ENCODE peak calls at places on chromosomes 4 and X, in nine cellular contexts. One of them, this sample, is unnamed.

GRCh38 chr4:4480205-4480604 is 61.6 kb downstream of the STX18 start:
- DNase-seq in NCI-H1092: no peak
- DNase-seq in right lobe of liver: no peak
- DNase-seq in DMS 273 treated with DMSO at 0.1 percent for 48 hours: no peak
- DNase-seq in aorta: no peak
- DNase-seq in endothelial cell: no peak
- DNase-seq in stimulated activated CD8-positive, alpha-beta memory T cell treated with anti-CD3 and anti-CD28 coated beads, Interleukin-12 subunit alpha, Interleukin-12 subunit beta, amount 100 ng/mL, for 1 hour: no peak
- DNase-seq in NT2/D1: no peak
- DNase-seq in Daoy: no peak
- DNase-seq in this sample: no peak

GRCh38 chr4:124151031-124151430 is 561.5 kb downstream of the ANKRD50 start:
- DNase-seq in NCI-H1092: no peak
- DNase-seq in right lobe of liver: no peak
- DNase-seq in DMS 273 treated with DMSO at 0.1 percent for 48 hours: no peak
- DNase-seq in aorta: no peak
- DNase-seq in endothelial cell: no peak
- DNase-seq in stimulated activated CD8-positive, alpha-beta memory T cell treated with anti-CD3 and anti-CD28 coated beads, Interleukin-12 subunit alpha, Interleukin-12 subunit beta, amount 100 ng/mL, for 1 hour: no peak
- DNase-seq in NT2/D1: no peak
- DNase-seq in Daoy: no peak
- DNase-seq in this sample: no peak

GRCh38 chr4:67428819-67429218 is 116.5 kb downstream of the CENPC start:
- DNase-seq in NCI-H1092: no peak
- DNase-seq in right lobe of liver: no peak
- DNase-seq in DMS 273 treated with DMSO at 0.1 percent for 48 hours: no peak
- DNase-seq in aorta: no peak
- DNase-seq in endothelial cell: no peak
- DNase-seq in stimulated activated CD8-positive, alpha-beta memory T cell treated with anti-CD3 and anti-CD28 coated beads, Interleukin-12 subunit alpha, Interleukin-12 subunit beta, amount 100 ng/mL, for 1 hour: no peak
- DNase-seq in NT2/D1: no peak
- DNase-seq in Daoy: no peak
- DNase-seq in this sample: no peak

GRCh38 chr4:118817178-118817930 is 18.6 kb downstream of the SEC24D start:
- DNase-seq in NCI-H1092: no peak
- DNase-seq in right lobe of liver: no peak
- DNase-seq in DMS 273 treated with DMSO at 0.1 percent for 48 hours: peak
- DNase-seq in aorta: no peak
- DNase-seq in endothelial cell: no peak
- DNase-seq in stimulated activated CD8-positive, alpha-beta memory T cell treated with anti-CD3 and anti-CD28 coated beads, Interleukin-12 subunit alpha, Interleukin-12 subunit beta, amount 100 ng/mL, for 1 hour: no peak
- DNase-seq in NT2/D1: no peak
- DNase-seq in Daoy: no peak
- DNase-seq in this sample: no peak

GRCh38 chr4:100738388-100739165 is 220.8 kb upstream of the EMCN start:
- DNase-seq in NCI-H1092: no peak
- DNase-seq in right lobe of liver: no peak
- DNase-seq in DMS 273 treated with DMSO at 0.1 percent for 48 hours: no peak
- DNase-seq in aorta: peak
- DNase-seq in endothelial cell: no peak
- DNase-seq in stimulated activated CD8-positive, alpha-beta memory T cell treated with anti-CD3 and anti-CD28 coated beads, Interleukin-12 subunit alpha, Interleukin-12 subunit beta, amount 100 ng/mL, for 1 hour: no peak
- DNase-seq in NT2/D1: no peak
- DNase-seq in Daoy: no peak
- DNase-seq in this sample: peak

GRCh38 chr4:163991268-163991667 is 496.8 kb downstream of the TMA16 start:
- DNase-seq in NCI-H1092: no peak
- DNase-seq in right lobe of liver: no peak
- DNase-seq in DMS 273 treated with DMSO at 0.1 percent for 48 hours: no peak
- DNase-seq in aorta: no peak
- DNase-seq in endothelial cell: no peak
- DNase-seq in stimulated activated CD8-positive, alpha-beta memory T cell treated with anti-CD3 and anti-CD28 coated beads, Interleukin-12 subunit alpha, Interleukin-12 subunit beta, amount 100 ng/mL, for 1 hour: no peak
- DNase-seq in NT2/D1: no peak
- DNase-seq in Daoy: no peak
- DNase-seq in this sample: no peak

GRCh38 chrX:72060196-72060974 is 71.3 kb downstream of the RTL5 start:
- DNase-seq in NCI-H1092: peak
- DNase-seq in right lobe of liver: no peak
- DNase-seq in DMS 273 treated with DMSO at 0.1 percent for 48 hours: no peak
- DNase-seq in aorta: no peak
- DNase-seq in endothelial cell: peak
- DNase-seq in stimulated activated CD8-positive, alpha-beta memory T cell treated with anti-CD3 and anti-CD28 coated beads, Interleukin-12 subunit alpha, Interleukin-12 subunit beta, amount 100 ng/mL, for 1 hour: no peak
- DNase-seq in NT2/D1: peak
- DNase-seq in Daoy: no peak
- DNase-seq in this sample: no peak

GRCh38 chr4:824461-825062 is 1.4 kb downstream of the CPLX1 start:
- DNase-seq in NCI-H1092: no peak
- DNase-seq in right lobe of liver: peak
- DNase-seq in DMS 273 treated with DMSO at 0.1 percent for 48 hours: no peak
- DNase-seq in aorta: no peak
- DNase-seq in endothelial cell: no peak
- DNase-seq in stimulated activated CD8-positive, alpha-beta memory T cell treated with anti-CD3 and anti-CD28 coated beads, Interleukin-12 subunit alpha, Interleukin-12 subunit beta, amount 100 ng/mL, for 1 hour: no peak
- DNase-seq in NT2/D1: no peak
- DNase-seq in Daoy: no peak
- DNase-seq in this sample: peak

GRCh38 chrX:151970661-151971060 is 3.8 kb downstream of the GABRE start:
- DNase-seq in NCI-H1092: no peak
- DNase-seq in right lobe of liver: peak
- DNase-seq in DMS 273 treated with DMSO at 0.1 percent for 48 hours: no peak
- DNase-seq in aorta: peak
- DNase-seq in endothelial cell: no peak
- DNase-seq in stimulated activated CD8-positive, alpha-beta memory T cell treated with anti-CD3 and anti-CD28 coated beads, Interleukin-12 subunit alpha, Interleukin-12 subunit beta, amount 100 ng/mL, for 1 hour: no peak
- DNase-seq in NT2/D1: no peak
- DNase-seq in Daoy: peak
- DNase-seq in this sample: peak

GRCh38 chrX:111490683-111491082 is 20.8 kb upstream of the SERTM2 start:
- DNase-seq in NCI-H1092: no peak
- DNase-seq in right lobe of liver: no peak
- DNase-seq in DMS 273 treated with DMSO at 0.1 percent for 48 hours: peak
- DNase-seq in aorta: no peak
- DNase-seq in endothelial cell: no peak
- DNase-seq in stimulated activated CD8-positive, alpha-beta memory T cell treated with anti-CD3 and anti-CD28 coated beads, Interleukin-12 subunit alpha, Interleukin-12 subunit beta, amount 100 ng/mL, for 1 hour: no peak
- DNase-seq in NT2/D1: no peak
- DNase-seq in Daoy: no peak
- DNase-seq in this sample: no peak

GRCh38 chr4:96352051-96352517 is 512.2 kb downstream of the PDHA2 start:
- DNase-seq in NCI-H1092: no peak
- DNase-seq in right lobe of liver: no peak
- DNase-seq in DMS 273 treated with DMSO at 0.1 percent for 48 hours: no peak
- DNase-seq in aorta: no peak
- DNase-seq in endothelial cell: peak
- DNase-seq in stimulated activated CD8-positive, alpha-beta memory T cell treated with anti-CD3 and anti-CD28 coated beads, Interleukin-12 subunit alpha, Interleukin-12 subunit beta, amount 100 ng/mL, for 1 hour: no peak
- DNase-seq in NT2/D1: no peak
- DNase-seq in Daoy: no peak
- DNase-seq in this sample: peak

GRCh38 chrX:12137982-12138365 is 299 bp upstream of the FRMPD4 start:
- DNase-seq in NCI-H1092: peak
- DNase-seq in right lobe of liver: no peak
- DNase-seq in DMS 273 treated with DMSO at 0.1 percent for 48 hours: no peak
- DNase-seq in aorta: no peak
- DNase-seq in endothelial cell: peak
- DNase-seq in stimulated activated CD8-positive, alpha-beta memory T cell treated with anti-CD3 and anti-CD28 coated beads, Interleukin-12 subunit alpha, Interleukin-12 subunit beta, amount 100 ng/mL, for 1 hour: no peak
- DNase-seq in NT2/D1: no peak
- DNase-seq in Daoy: no peak
- DNase-seq in this sample: no peak

GRCh38 chr4:139898293-139898692 is 232.7 kb downstream of the MGST2 start:
- DNase-seq in NCI-H1092: no peak
- DNase-seq in right lobe of liver: no peak
- DNase-seq in DMS 273 treated with DMSO at 0.1 percent for 48 hours: no peak
- DNase-seq in aorta: no peak
- DNase-seq in endothelial cell: no peak
- DNase-seq in stimulated activated CD8-positive, alpha-beta memory T cell treated with anti-CD3 and anti-CD28 coated beads, Interleukin-12 subunit alpha, Interleukin-12 subunit beta, amount 100 ng/mL, for 1 hour: no peak
- DNase-seq in NT2/D1: no peak
- DNase-seq in Daoy: no peak
- DNase-seq in this sample: no peak

GRCh38 chr4:15931451-15932210 is 6.9 kb downstream of the FGFBP1 start:
- DNase-seq in NCI-H1092: no peak
- DNase-seq in right lobe of liver: no peak
- DNase-seq in DMS 273 treated with DMSO at 0.1 percent for 48 hours: no peak
- DNase-seq in aorta: no peak
- DNase-seq in endothelial cell: no peak
- DNase-seq in stimulated activated CD8-positive, alpha-beta memory T cell treated with anti-CD3 and anti-CD28 coated beads, Interleukin-12 subunit alpha, Interleukin-12 subunit beta, amount 100 ng/mL, for 1 hour: no peak
- DNase-seq in NT2/D1: no peak
- DNase-seq in Daoy: no peak
- DNase-seq in this sample: no peak

GRCh38 chr4:98572697-98573096 is 85.7 kb downstream of the TSPAN5 start:
- DNase-seq in NCI-H1092: no peak
- DNase-seq in right lobe of liver: no peak
- DNase-seq in DMS 273 treated with DMSO at 0.1 percent for 48 hours: peak
- DNase-seq in aorta: no peak
- DNase-seq in endothelial cell: no peak
- DNase-seq in stimulated activated CD8-positive, alpha-beta memory T cell treated with anti-CD3 and anti-CD28 coated beads, Interleukin-12 subunit alpha, Interleukin-12 subunit beta, amount 100 ng/mL, for 1 hour: no peak
- DNase-seq in NT2/D1: no peak
- DNase-seq in Daoy: no peak
- DNase-seq in this sample: no peak

GRCh38 chr4:26529479-26529878 is 39.2 kb upstream of the CCKAR start:
- DNase-seq in NCI-H1092: no peak
- DNase-seq in right lobe of liver: no peak
- DNase-seq in DMS 273 treated with DMSO at 0.1 percent for 48 hours: no peak
- DNase-seq in aorta: no peak
- DNase-seq in endothelial cell: no peak
- DNase-seq in stimulated activated CD8-positive, alpha-beta memory T cell treated with anti-CD3 and anti-CD28 coated beads, Interleukin-12 subunit alpha, Interleukin-12 subunit beta, amount 100 ng/mL, for 1 hour: no peak
- DNase-seq in NT2/D1: no peak
- DNase-seq in Daoy: no peak
- DNase-seq in this sample: no peak

GRCh38 chr4:8700576-8700975 is 108.0 kb downstream of the CPZ start:
- DNase-seq in NCI-H1092: no peak
- DNase-seq in right lobe of liver: peak
- DNase-seq in DMS 273 treated with DMSO at 0.1 percent for 48 hours: no peak
- DNase-seq in aorta: no peak
- DNase-seq in endothelial cell: no peak
- DNase-seq in stimulated activated CD8-positive, alpha-beta memory T cell treated with anti-CD3 and anti-CD28 coated beads, Interleukin-12 subunit alpha, Interleukin-12 subunit beta, amount 100 ng/mL, for 1 hour: no peak
- DNase-seq in NT2/D1: no peak
- DNase-seq in Daoy: no peak
- DNase-seq in this sample: no peak

GRCh38 chr4:126071346-126072333 is 756.9 kb downstream of the FAT4 start:
- DNase-seq in NCI-H1092: peak
- DNase-seq in right lobe of liver: no peak
- DNase-seq in DMS 273 treated with DMSO at 0.1 percent for 48 hours: peak
- DNase-seq in aorta: no peak
- DNase-seq in endothelial cell: no peak
- DNase-seq in stimulated activated CD8-positive, alpha-beta memory T cell treated with anti-CD3 and anti-CD28 coated beads, Interleukin-12 subunit alpha, Interleukin-12 subunit beta, amount 100 ng/mL, for 1 hour: no peak
- DNase-seq in NT2/D1: no peak
- DNase-seq in Daoy: peak
- DNase-seq in this sample: no peak

GRCh38 chr4:118373614-118374255 is 20.9 kb upstream of the PRSS12 start:
- DNase-seq in NCI-H1092: no peak
- DNase-seq in right lobe of liver: no peak
- DNase-seq in DMS 273 treated with DMSO at 0.1 percent for 48 hours: no peak
- DNase-seq in aorta: no peak
- DNase-seq in endothelial cell: no peak
- DNase-seq in stimulated activated CD8-positive, alpha-beta memory T cell treated with anti-CD3 and anti-CD28 coated beads, Interleukin-12 subunit alpha, Interleukin-12 subunit beta, amount 100 ng/mL, for 1 hour: no peak
- DNase-seq in NT2/D1: no peak
- DNase-seq in Daoy: no peak
- DNase-seq in this sample: no peak

GRCh38 chrX:23554304-23554703 is 113.0 kb upstream of the PRDX4 start:
- DNase-seq in NCI-H1092: peak
- DNase-seq in right lobe of liver: no peak
- DNase-seq in DMS 273 treated with DMSO at 0.1 percent for 48 hours: peak
- DNase-seq in aorta: no peak
- DNase-seq in endothelial cell: no peak
- DNase-seq in stimulated activated CD8-positive, alpha-beta memory T cell treated with anti-CD3 and anti-CD28 coated beads, Interleukin-12 subunit alpha, Interleukin-12 subunit beta, amount 100 ng/mL, for 1 hour: no peak
- DNase-seq in NT2/D1: peak
- DNase-seq in Daoy: peak
- DNase-seq in this sample: no peak

GRCh38 chr4:41209187-41209586 is 5.2 kb downstream of the APBB2 start:
- DNase-seq in NCI-H1092: no peak
- DNase-seq in right lobe of liver: peak
- DNase-seq in DMS 273 treated with DMSO at 0.1 percent for 48 hours: no peak
- DNase-seq in aorta: peak
- DNase-seq in endothelial cell: no peak
- DNase-seq in stimulated activated CD8-positive, alpha-beta memory T cell treated with anti-CD3 and anti-CD28 coated beads, Interleukin-12 subunit alpha, Interleukin-12 subunit beta, amount 100 ng/mL, for 1 hour: no peak
- DNase-seq in NT2/D1: no peak
- DNase-seq in Daoy: no peak
- DNase-seq in this sample: no peak

GRCh38 chr4:124191329-124191728 is 521.2 kb downstream of the ANKRD50 start:
- DNase-seq in NCI-H1092: no peak
- DNase-seq in right lobe of liver: no peak
- DNase-seq in DMS 273 treated with DMSO at 0.1 percent for 48 hours: no peak
- DNase-seq in aorta: no peak
- DNase-seq in endothelial cell: no peak
- DNase-seq in stimulated activated CD8-positive, alpha-beta memory T cell treated with anti-CD3 and anti-CD28 coated beads, Interleukin-12 subunit alpha, Interleukin-12 subunit beta, amount 100 ng/mL, for 1 hour: no peak
- DNase-seq in NT2/D1: no peak
- DNase-seq in Daoy: no peak
- DNase-seq in this sample: no peak

GRCh38 chr4:81648576-81649272 is 177.0 kb upstream of the RASGEF1B start:
- DNase-seq in NCI-H1092: peak
- DNase-seq in right lobe of liver: no peak
- DNase-seq in DMS 273 treated with DMSO at 0.1 percent for 48 hours: no peak
- DNase-seq in aorta: no peak
- DNase-seq in endothelial cell: no peak
- DNase-seq in stimulated activated CD8-positive, alpha-beta memory T cell treated with anti-CD3 and anti-CD28 coated beads, Interleukin-12 subunit alpha, Interleukin-12 subunit beta, amount 100 ng/mL, for 1 hour: no peak
- DNase-seq in NT2/D1: no peak
- DNase-seq in Daoy: peak
- DNase-seq in this sample: no peak

GRCh38 chr4:54676062-54676461 is 18.3 kb downstream of the KIT start:
- DNase-seq in NCI-H1092: no peak
- DNase-seq in right lobe of liver: no peak
- DNase-seq in DMS 273 treated with DMSO at 0.1 percent for 48 hours: no peak
- DNase-seq in aorta: no peak
- DNase-seq in endothelial cell: no peak
- DNase-seq in stimulated activated CD8-positive, alpha-beta memory T cell treated with anti-CD3 and anti-CD28 coated beads, Interleukin-12 subunit alpha, Interleukin-12 subunit beta, amount 100 ng/mL, for 1 hour: no peak
- DNase-seq in NT2/D1: no peak
- DNase-seq in Daoy: no peak
- DNase-seq in this sample: no peak

GRCh38 chr4:1246901-1247810 is 1.8 kb downstream of the CTBP1 start:
- DNase-seq in NCI-H1092: no peak
- DNase-seq in right lobe of liver: peak
- DNase-seq in DMS 273 treated with DMSO at 0.1 percent for 48 hours: no peak
- DNase-seq in aorta: peak
- DNase-seq in endothelial cell: no peak
- DNase-seq in stimulated activated CD8-positive, alpha-beta memory T cell treated with anti-CD3 and anti-CD28 coated beads, Interleukin-12 subunit alpha, Interleukin-12 subunit beta, amount 100 ng/mL, for 1 hour: no peak
- DNase-seq in NT2/D1: no peak
- DNase-seq in Daoy: peak
- DNase-seq in this sample: no peak

GRCh38 chr4:142559986-142560385 is 286.1 kb downstream of the INPP4B start:
- DNase-seq in NCI-H1092: no peak
- DNase-seq in right lobe of liver: no peak
- DNase-seq in DMS 273 treated with DMSO at 0.1 percent for 48 hours: no peak
- DNase-seq in aorta: no peak
- DNase-seq in endothelial cell: no peak
- DNase-seq in stimulated activated CD8-positive, alpha-beta memory T cell treated with anti-CD3 and anti-CD28 coated beads, Interleukin-12 subunit alpha, Interleukin-12 subunit beta, amount 100 ng/mL, for 1 hour: no peak
- DNase-seq in NT2/D1: no peak
- DNase-seq in Daoy: no peak
- DNase-seq in this sample: no peak

GRCh38 chr4:41318839-41319530 is 62.3 kb downstream of the UCHL1 start:
- DNase-seq in NCI-H1092: no peak
- DNase-seq in right lobe of liver: no peak
- DNase-seq in DMS 273 treated with DMSO at 0.1 percent for 48 hours: no peak
- DNase-seq in aorta: no peak
- DNase-seq in endothelial cell: no peak
- DNase-seq in stimulated activated CD8-positive, alpha-beta memory T cell treated with anti-CD3 and anti-CD28 coated beads, Interleukin-12 subunit alpha, Interleukin-12 subunit beta, amount 100 ng/mL, for 1 hour: no peak
- DNase-seq in NT2/D1: no peak
- DNase-seq in Daoy: peak
- DNase-seq in this sample: no peak

GRCh38 chr4:75673959-75674328 is 733 bp upstream of the G3BP2 start:
- DNase-seq in NCI-H1092: no peak
- DNase-seq in right lobe of liver: no peak
- DNase-seq in DMS 273 treated with DMSO at 0.1 percent for 48 hours: no peak
- DNase-seq in aorta: no peak
- DNase-seq in endothelial cell: no peak
- DNase-seq in stimulated activated CD8-positive, alpha-beta memory T cell treated with anti-CD3 and anti-CD28 coated beads, Interleukin-12 subunit alpha, Interleukin-12 subunit beta, amount 100 ng/mL, for 1 hour: no peak
- DNase-seq in NT2/D1: peak
- DNase-seq in Daoy: no peak
- DNase-seq in this sample: no peak

GRCh38 chrX:123962006-123962485 is 540 bp downstream of the STAG2 start:
- DNase-seq in NCI-H1092: no peak
- DNase-seq in right lobe of liver: no peak
- DNase-seq in DMS 273 treated with DMSO at 0.1 percent for 48 hours: peak
- DNase-seq in aorta: no peak
- DNase-seq in endothelial cell: no peak
- DNase-seq in stimulated activated CD8-positive, alpha-beta memory T cell treated with anti-CD3 and anti-CD28 coated beads, Interleukin-12 subunit alpha, Interleukin-12 subunit beta, amount 100 ng/mL, for 1 hour: no peak
- DNase-seq in NT2/D1: no peak
- DNase-seq in Daoy: no peak
- DNase-seq in this sample: no peak

GRCh38 chr4:1768367-1769034 is 24.6 kb upstream of the FGFR3 start:
- DNase-seq in NCI-H1092: no peak
- DNase-seq in right lobe of liver: no peak
- DNase-seq in DMS 273 treated with DMSO at 0.1 percent for 48 hours: no peak
- DNase-seq in aorta: no peak
- DNase-seq in endothelial cell: no peak
- DNase-seq in stimulated activated CD8-positive, alpha-beta memory T cell treated with anti-CD3 and anti-CD28 coated beads, Interleukin-12 subunit alpha, Interleukin-12 subunit beta, amount 100 ng/mL, for 1 hour: no peak
- DNase-seq in NT2/D1: no peak
- DNase-seq in Daoy: no peak
- DNase-seq in this sample: no peak

This sample was measured in mucosa of descending colon.